ENCODE peak calls at places on chromosomes 2 and 18, in five cellular contexts. I, O, H, Q and E are unnamed samples.
A peak's percentile ranks its signal among the peaks of the same experiment; 100 is the strongest.

GRCh38 chr18:38933910-38934510 is 1368.4 kb upstream of the CELF4 start:
- DNase-seq in O (no peak), Q (no peak), I (no peak), H (no peak), E (no peak)

GRCh38 chr2:71630110-71630967 is 177.0 kb downstream of the DYSF start:
- DNase-seq in Q (no peak), I (no peak), H (no peak), O (no peak), E (no peak)

GRCh38 chr2:234674781-234675201 is 177.9 kb upstream of the ARL4C start:
- DNase-seq in Q (no peak), H (no peak), I (peak; percentile 80), O (no peak), E (peak; percentile 30)

GRCh38 chr2:170255971-170256370 is 78.0 kb downstream of the MYO3B start:
- DNase-seq in I (no peak), Q (no peak), H (no peak), O (no peak), E (no peak)

GRCh38 chr18:32770651-32771168 is 2.1 kb downstream of the KLHL14 start:
- DNase-seq in O (no peak), H (peak; percentile 68), Q (no peak), I (no peak), E (no peak)

GRCh38 chr2:146850746-146851145 is 994.1 kb upstream of the ACVR2A start:
- DNase-seq in O (no peak), Q (no peak), I (no peak), H (no peak), E (no peak)

GRCh38 chr2:145323512-145323911 is 803.6 kb upstream of the ZEB2 start:
- DNase-seq in Q (no peak), O (peak; percentile 74), H (no peak), I (no peak), E (no peak)

GRCh38 chr2:23522726-23523410 is 137.9 kb downstream of the KLHL29 start:
- DNase-seq in H (no peak), I (no peak), O (no peak), Q (no peak), E (no peak)

GRCh38 chr2:177147093-177147694 is 65.4 kb upstream of the HNRNPA3 start:
- DNase-seq in O (no peak), I (peak; percentile 55), Q (peak; percentile 44), H (no peak), E (no peak)

GRCh38 chr18:24827500-24827899 is 367.1 kb downstream of the HRH4 start:
- DNase-seq in Q (no peak), O (no peak), I (no peak), H (no peak), E (no peak)

GRCh38 chr2:79792097-79792496 is 279.2 kb downstream of the CTNNA2 start:
- DNase-seq in H (no peak), Q (no peak), O (no peak), I (no peak), E (no peak)

GRCh38 chr2:19319698-19320097 is 38.7 kb downstream of the OSR1 start:
- DNase-seq in Q (no peak), O (no peak), I (no peak), H (no peak), E (no peak)

GRCh38 chr2:183248866-183249567 is 124.8 kb downstream of the NUP35 start:
- DNase-seq in H (no peak), O (peak; percentile 24), Q (peak; percentile 50), I (peak; percentile 15), E (peak; percentile 48)

GRCh38 chr2:70935468-70936164 is at the start of gene ATP6V1B1:
- DNase-seq in Q (no peak), O (no peak), I (peak; percentile 23), H (peak; percentile 51), E (no peak)

GRCh38 chr2:142874293-142874814 is 3.1 kb upstream of the KYNU start:
- DNase-seq in I (peak; percentile 88), H (no peak), O (no peak), Q (no peak), E (peak; percentile 90)

GRCh38 chr2:55119711-55120487 is 69.6 kb upstream of the RTN4 start:
- DNase-seq in H (no peak), O (no peak), I (no peak), Q (no peak), E (no peak)

GRCh38 chr2:105691942-105692341 is 52.8 kb upstream of the NCK2 start:
- DNase-seq in Q (no peak), O (no peak), I (no peak), H (peak; percentile 36), E (no peak)

GRCh38 chr2:196239622-196240587 is 68.5 kb upstream of the STK17B start:
- DNase-seq in Q (peak; percentile 44), H (no peak), O (peak; percentile 8), I (no peak), E (no peak)

GRCh38 chr18:48607049-48607984 is 68.5 kb downstream of the CTIF start:
- DNase-seq in H (no peak), O (no peak), Q (no peak), I (peak; percentile 9), E (peak; percentile 39)

GRCh38 chr18:59921384-59921891 is 21.6 kb downstream of the PMAIP1 start:
- DNase-seq in Q (no peak), I (no peak), O (no peak), H (no peak), E (no peak)

GRCh38 chr2:142707318-142707717 is 170.1 kb upstream of the KYNU start:
- DNase-seq in Q (peak; percentile 18), O (no peak), I (no peak), H (no peak), E (no peak)

GRCh38 chr2:156944871-156945270 is 312.6 kb upstream of the GALNT5 start:
- DNase-seq in I (no peak), Q (no peak), H (no peak), O (no peak), E (no peak)

GRCh38 chr2:52220393-52220792 is 1188.5 kb upstream of the NRXN1 start:
- DNase-seq in Q (no peak), H (no peak), O (no peak), I (no peak), E (no peak)

GRCh38 chr2:40213071-40213470 is 238.8 kb downstream of the SLC8A1 start:
- DNase-seq in O (no peak), Q (no peak), H (no peak), I (no peak), E (peak; percentile 27)

GRCh38 chr18:28013064-28013463 is 163.9 kb downstream of the CDH2 start:
- DNase-seq in O (no peak), Q (no peak), I (peak; percentile 13), H (no peak), E (no peak)

GRCh38 chr2:38863061-38863695 is 12.6 kb downstream of the DHX57 start:
- DNase-seq in O (no peak), H (no peak), I (no peak), Q (no peak), E (no peak)

GRCh38 chr2:26462100-26462499 is 15.8 kb downstream of the OTOF start:
- DNase-seq in I (no peak), H (no peak), O (no peak), Q (no peak), E (no peak)

GRCh38 chr2:10914272-10914693 is 2.5 kb downstream of the KCNF1 start:
- DNase-seq in H (no peak), O (no peak), I (no peak), Q (peak; percentile 37), E (peak; percentile 64)

GRCh38 chr2:207224814-207225482 is 59.2 kb upstream of the KLF7 start:
- DNase-seq in O (no peak), H (no peak), I (no peak), Q (no peak), E (no peak)

GRCh38 chr2:217797661-217798069 is 205.1 kb downstream of the TNS1 start:
- DNase-seq in O (no peak), I (no peak), H (peak; percentile 27), Q (peak; percentile 33), E (no peak)

DNA sequence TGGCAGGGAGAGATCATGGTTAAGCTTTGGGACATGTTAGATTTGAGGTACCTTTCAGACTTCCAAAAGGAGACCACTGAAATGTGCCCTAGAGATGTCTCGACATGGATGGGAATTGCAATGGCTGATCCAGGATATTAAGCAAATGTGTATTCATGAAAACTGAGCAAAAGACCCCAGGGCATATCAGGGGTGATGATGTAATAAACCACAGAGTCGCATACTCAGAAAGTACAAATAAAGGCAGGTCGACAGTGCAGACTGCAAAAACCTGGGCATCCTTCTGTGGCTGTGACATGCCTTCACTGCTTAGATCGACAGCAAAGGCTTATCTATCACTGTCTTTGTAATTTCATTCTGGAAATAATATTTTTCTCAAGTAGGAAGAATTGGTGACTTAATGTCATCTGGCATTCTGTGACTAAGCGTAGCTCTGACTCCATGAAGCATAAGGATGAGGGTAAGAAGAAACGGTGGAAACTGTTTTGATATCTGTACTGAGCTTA is 115.7 kb upstream of the NRP2 start:
- DNase-seq in Q (no peak), I (no peak), H (no peak), O (no peak), E (no peak)
- TF ChIP-seq JUND in Q (no peak), I (no peak), H (no peak), O (no peak), E (no peak)

DNA sequence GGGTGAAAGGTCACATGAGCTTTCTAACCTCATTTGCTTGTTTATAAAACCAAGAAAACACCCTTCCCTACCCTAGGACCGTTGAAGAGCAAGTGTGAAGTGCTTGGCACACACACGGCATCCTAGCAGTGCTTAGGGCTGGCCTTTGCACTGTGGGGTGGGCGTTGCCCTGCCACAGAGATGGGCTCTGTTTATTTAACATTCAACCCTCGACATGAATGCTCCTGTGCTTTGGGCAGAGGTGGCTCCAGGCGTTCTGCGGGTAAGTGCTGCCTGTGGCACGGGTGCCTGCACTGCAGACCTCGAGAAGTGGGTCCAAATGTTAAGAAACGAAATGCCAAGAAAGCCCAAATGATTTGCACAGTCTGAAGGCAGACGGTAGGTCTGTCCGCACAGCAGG is 170.1 kb downstream of the FHOD3 start:
- DNase-seq in Q (no peak), I (no peak), H (no peak), O (no peak), E (no peak)
- TF ChIP-seq JUND in Q (no peak), I (no peak), H (no peak), O (no peak), E (no peak)

DNA sequence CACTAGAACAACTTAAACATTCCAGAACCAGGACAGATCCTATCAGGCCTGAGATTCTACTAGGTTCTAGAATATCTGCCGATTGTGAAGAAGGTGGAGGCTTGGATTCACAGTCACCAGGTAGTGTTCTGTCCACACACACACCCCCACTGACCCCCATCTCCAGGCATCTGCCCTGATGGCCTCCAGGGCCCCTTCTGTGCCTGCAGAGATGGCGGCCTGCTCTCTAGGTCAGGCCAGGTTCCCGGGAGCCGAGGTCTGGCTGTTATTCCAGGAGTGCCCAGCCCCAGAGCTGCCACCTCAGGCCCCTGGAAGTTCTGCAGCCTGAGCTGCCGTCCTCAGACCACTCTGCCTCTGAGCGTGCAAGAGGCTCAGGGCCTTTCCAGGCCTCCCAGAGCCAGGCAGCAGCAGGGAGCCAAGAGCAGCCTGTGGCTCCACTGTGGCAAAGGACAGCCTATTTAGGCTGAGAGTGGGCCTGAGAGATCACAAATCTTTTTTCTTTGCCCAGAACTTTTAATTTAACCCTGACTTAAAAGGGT is 96.2 kb upstream of the ASAP2 start:
- DNase-seq in I (no peak), H (peak; percentile 56), O (no peak), Q (no peak), E (no peak)
- TF ChIP-seq JUND in I (no peak), H (no peak), O (no peak), Q (no peak), E (no peak)

DNA sequence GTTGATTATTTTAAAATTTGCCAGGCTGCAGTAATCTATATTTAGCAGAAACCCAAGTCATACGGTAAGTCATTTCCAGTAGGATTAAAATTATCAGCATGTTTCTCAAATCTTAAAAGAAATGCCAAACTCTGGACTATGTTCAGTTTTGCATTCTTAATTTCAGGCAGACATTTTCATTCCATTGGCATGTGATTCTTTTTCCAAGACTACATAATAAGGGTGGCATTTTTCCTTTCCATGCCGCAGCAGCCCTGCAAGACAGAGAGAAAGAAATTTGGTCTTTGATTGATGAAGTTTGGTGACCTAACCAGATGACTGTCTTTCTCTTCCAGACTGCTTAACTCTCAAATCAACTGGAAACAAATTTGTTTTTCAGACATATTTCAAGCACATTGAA is 118.1 kb downstream of the FHOD3 start:
- DNase-seq in Q (no peak), O (no peak), H (no peak), I (no peak), E (no peak)
- TF ChIP-seq JUND in Q (no peak), O (no peak), H (no peak), I (no peak), E (no peak)